ENCODE peak calls at places on chromosomes 7 and 10, in five cellular contexts. One of them, this sample, is unnamed.

GRCh38 chr7:17907014-17907413 is 33.3 kb downstream of the SNX13 start:
- DNase-seq in WERI-Rb-1: no peak
- DNase-seq in GM12878: no peak
- DNase-seq in SJSA1: no peak
- DNase-seq in tibial nerve: no peak
- DNase-seq in this sample: no peak

GRCh38 chr7:20785211-20786048 is 1.3 kb downstream of the SP8 start:
- DNase-seq in WERI-Rb-1: peak
- DNase-seq in GM12878: no peak
- DNase-seq in SJSA1: no peak
- DNase-seq in tibial nerve: no peak
- DNase-seq in this sample: no peak

GRCh38 chr7:157955383-157955999 is 618.7 kb downstream of the DNAJB6 start:
- DNase-seq in WERI-Rb-1: no peak
- DNase-seq in GM12878: no peak
- DNase-seq in SJSA1: no peak
- DNase-seq in tibial nerve: no peak
- DNase-seq in this sample: no peak

GRCh38 chr10:1778570-1778969 is 41.2 kb upstream of the ADARB2 start:
- DNase-seq in WERI-Rb-1: no peak
- DNase-seq in GM12878: no peak
- DNase-seq in SJSA1: no peak
- DNase-seq in tibial nerve: no peak
- DNase-seq in this sample: no peak

GRCh38 chr7:132703742-132704141 is 127.5 kb upstream of the PLXNA4 start:
- DNase-seq in WERI-Rb-1: no peak
- DNase-seq in GM12878: no peak
- DNase-seq in SJSA1: no peak
- DNase-seq in tibial nerve: no peak
- DNase-seq in this sample: no peak

GRCh38 chr7:16028103-16028502 is 341.6 kb upstream of the MEOX2 start:
- DNase-seq in WERI-Rb-1: no peak
- DNase-seq in GM12878: no peak
- DNase-seq in SJSA1: peak
- DNase-seq in tibial nerve: no peak
- DNase-seq in this sample: peak

GRCh38 chr7:121235221-121235620 is 93.6 kb upstream of the WNT16 start:
- DNase-seq in WERI-Rb-1: no peak
- DNase-seq in GM12878: no peak
- DNase-seq in SJSA1: no peak
- DNase-seq in tibial nerve: no peak
- DNase-seq in this sample: no peak

GRCh38 chr10:93921338-93921737 is 27.6 kb downstream of the SLC35G1 start:
- DNase-seq in WERI-Rb-1: peak
- DNase-seq in GM12878: no peak
- DNase-seq in SJSA1: peak
- DNase-seq in tibial nerve: no peak
- DNase-seq in this sample: no peak

GRCh38 chr7:101863598-101863997 is 46.2 kb downstream of the CUX1 start:
- DNase-seq in WERI-Rb-1: no peak
- DNase-seq in GM12878: no peak
- DNase-seq in SJSA1: no peak
- DNase-seq in tibial nerve: no peak
- DNase-seq in this sample: no peak

GRCh38 chr7:75987026-75987804 is 7.2 kb downstream of the TMEM120A start:
- DNase-seq in WERI-Rb-1: no peak
- DNase-seq in GM12878: no peak
- DNase-seq in SJSA1: no peak
- DNase-seq in tibial nerve: no peak
- DNase-seq in this sample: no peak

GRCh38 chr10:91185239-91185875 is 35.1 kb upstream of the PCGF5 start:
- DNase-seq in WERI-Rb-1: no peak
- DNase-seq in GM12878: no peak
- DNase-seq in SJSA1: peak
- DNase-seq in tibial nerve: no peak
- DNase-seq in this sample: no peak

GRCh38 chr7:115038158-115038557 is 116.3 kb downstream of the MDFIC start:
- DNase-seq in WERI-Rb-1: no peak
- DNase-seq in GM12878: no peak
- DNase-seq in SJSA1: no peak
- DNase-seq in tibial nerve: no peak
- DNase-seq in this sample: no peak

GRCh38 chr7:106285801-106286492 is 1.2 kb upstream of the NAMPT start:
- DNase-seq in WERI-Rb-1: no peak
- DNase-seq in GM12878: peak
- DNase-seq in SJSA1: no peak
- DNase-seq in tibial nerve: no peak
- DNase-seq in this sample: no peak

GRCh38 chr10:128064615-128065580 is 61.3 kb downstream of the MKI67 start:
- DNase-seq in WERI-Rb-1: peak
- DNase-seq in GM12878: peak
- DNase-seq in SJSA1: no peak
- DNase-seq in tibial nerve: peak
- DNase-seq in this sample: peak

GRCh38 chr10:91034494-91035157 is 113.7 kb upstream of the ANKRD1 start:
- DNase-seq in WERI-Rb-1: no peak
- DNase-seq in GM12878: no peak
- DNase-seq in SJSA1: peak
- DNase-seq in tibial nerve: peak
- DNase-seq in this sample: peak

GRCh38 chr10:8013011-8013410 is 41.5 kb upstream of the GATA3 start:
- DNase-seq in WERI-Rb-1: no peak
- DNase-seq in GM12878: no peak
- DNase-seq in SJSA1: no peak
- DNase-seq in tibial nerve: no peak
- DNase-seq in this sample: no peak

GRCh38 chr7:94400643-94401042 is 5.9 kb downstream of the COL1A2 start:
- DNase-seq in WERI-Rb-1: no peak
- DNase-seq in GM12878: no peak
- DNase-seq in SJSA1: no peak
- DNase-seq in tibial nerve: no peak
- DNase-seq in this sample: no peak

GRCh38 chr10:100886946-100887345 is 25.8 kb upstream of the SLF2 start:
- DNase-seq in WERI-Rb-1: no peak
- DNase-seq in GM12878: no peak
- DNase-seq in SJSA1: no peak
- DNase-seq in tibial nerve: peak
- DNase-seq in this sample: peak

GRCh38 chr10:28217848-28218247 is 85.0 kb downstream of the MPP7 start:
- DNase-seq in WERI-Rb-1: no peak
- DNase-seq in GM12878: no peak
- DNase-seq in SJSA1: peak
- DNase-seq in tibial nerve: no peak
- DNase-seq in this sample: peak

GRCh38 chr7:2530076-2530967 is 10.7 kb downstream of the LFNG start:
- DNase-seq in WERI-Rb-1: no peak
- DNase-seq in GM12878: peak
- DNase-seq in SJSA1: no peak
- DNase-seq in tibial nerve: no peak
- DNase-seq in this sample: no peak

GRCh38 chr7:1889091-1889490 is 219.0 kb downstream of the ELFN1 start:
- DNase-seq in WERI-Rb-1: no peak
- DNase-seq in GM12878: no peak
- DNase-seq in SJSA1: no peak
- DNase-seq in tibial nerve: no peak
- DNase-seq in this sample: no peak

GRCh38 chr7:66627876-66628360 is 763 bp upstream of the KCTD7 start:
- DNase-seq in WERI-Rb-1: no peak
- DNase-seq in GM12878: no peak
- DNase-seq in SJSA1: no peak
- DNase-seq in tibial nerve: no peak
- DNase-seq in this sample: no peak

GRCh38 chr10:94439275-94439861 is 37.0 kb downstream of the TBC1D12 start:
- DNase-seq in WERI-Rb-1: no peak
- DNase-seq in GM12878: no peak
- DNase-seq in SJSA1: no peak
- DNase-seq in tibial nerve: no peak
- DNase-seq in this sample: no peak

GRCh38 chr7:155879592-155879991 is 67.3 kb upstream of the SHH start:
- DNase-seq in WERI-Rb-1: no peak
- DNase-seq in GM12878: no peak
- DNase-seq in SJSA1: no peak
- DNase-seq in tibial nerve: no peak
- DNase-seq in this sample: no peak

GRCh38 chr7:154424370-154424769 is 372.2 kb downstream of the DPP6 start:
- DNase-seq in WERI-Rb-1: peak
- DNase-seq in GM12878: no peak
- DNase-seq in SJSA1: no peak
- DNase-seq in tibial nerve: no peak
- DNase-seq in this sample: no peak

GRCh38 chr10:3886191-3886590 is 101.2 kb upstream of the KLF6 start:
- DNase-seq in WERI-Rb-1: no peak
- DNase-seq in GM12878: no peak
- DNase-seq in SJSA1: no peak
- DNase-seq in tibial nerve: no peak
- DNase-seq in this sample: peak

GRCh38 chr7:3194501-3195141 is 106.4 kb upstream of the SDK1 start:
- DNase-seq in WERI-Rb-1: no peak
- DNase-seq in GM12878: no peak
- DNase-seq in SJSA1: peak
- DNase-seq in tibial nerve: no peak
- DNase-seq in this sample: peak

GRCh38 chr10:37269554-37270256 is 144.3 kb downstream of the ANKRD30A start:
- DNase-seq in WERI-Rb-1: no peak
- DNase-seq in GM12878: no peak
- DNase-seq in SJSA1: no peak
- DNase-seq in tibial nerve: no peak
- DNase-seq in this sample: no peak

DNA sequence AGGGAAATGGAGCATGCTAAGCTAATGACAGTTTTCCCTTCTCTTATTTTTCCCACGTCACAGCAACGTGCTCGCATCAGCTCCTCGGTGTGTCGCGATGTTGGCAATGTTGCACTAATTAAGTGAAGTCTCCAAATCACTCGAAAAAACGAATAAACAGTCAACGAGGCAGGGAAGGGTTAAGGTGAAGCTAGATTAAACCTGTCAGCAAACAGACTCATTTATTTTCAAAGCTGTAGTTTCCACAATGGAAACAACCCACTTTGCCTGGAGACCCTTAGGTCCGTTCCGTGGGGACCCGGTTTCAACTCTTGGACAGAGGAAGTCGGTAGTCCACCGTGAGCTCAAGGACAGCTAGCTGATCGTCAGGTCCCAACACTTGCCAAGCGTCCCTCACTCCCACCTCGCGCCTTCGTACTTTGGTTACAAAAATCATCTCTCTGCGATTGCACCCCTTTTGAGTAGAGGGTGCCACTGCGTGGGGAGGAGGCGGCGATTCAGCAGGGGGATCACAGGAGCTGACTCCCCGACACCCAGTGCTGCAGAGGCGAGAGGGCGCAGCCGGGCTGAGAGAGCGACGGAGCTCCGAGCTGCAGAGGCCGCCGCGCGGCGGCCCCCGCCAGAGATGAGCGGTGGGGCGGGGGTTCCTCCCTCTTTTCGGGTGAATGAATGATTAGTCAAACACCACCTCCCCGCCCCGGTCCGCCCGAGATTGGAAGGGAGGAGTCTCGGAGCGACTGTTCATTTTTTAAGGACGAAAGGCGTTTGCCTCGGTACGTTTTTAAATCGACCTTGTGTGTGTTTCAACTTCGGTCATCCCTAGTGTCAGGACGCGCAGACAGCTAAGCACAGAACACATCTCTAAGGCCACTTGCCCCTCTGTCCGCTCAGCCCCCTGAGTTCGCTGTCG is 1.3 kb upstream of the BMPER start:
- DNase-seq in WERI-Rb-1: peak
- DNase-seq in GM12878: no peak
- DNase-seq in SJSA1: peak
- DNase-seq in tibial nerve: peak
- DNase-seq in this sample: no peak
- H3K4me3 ChIP-seq in WERI-Rb-1: peak
- H3K4me3 ChIP-seq in GM12878: no peak
- H3K4me3 ChIP-seq in SJSA1: peak
- H3K4me3 ChIP-seq in tibial nerve: peak
- H3K4me3 ChIP-seq in this sample: peak

DNA sequence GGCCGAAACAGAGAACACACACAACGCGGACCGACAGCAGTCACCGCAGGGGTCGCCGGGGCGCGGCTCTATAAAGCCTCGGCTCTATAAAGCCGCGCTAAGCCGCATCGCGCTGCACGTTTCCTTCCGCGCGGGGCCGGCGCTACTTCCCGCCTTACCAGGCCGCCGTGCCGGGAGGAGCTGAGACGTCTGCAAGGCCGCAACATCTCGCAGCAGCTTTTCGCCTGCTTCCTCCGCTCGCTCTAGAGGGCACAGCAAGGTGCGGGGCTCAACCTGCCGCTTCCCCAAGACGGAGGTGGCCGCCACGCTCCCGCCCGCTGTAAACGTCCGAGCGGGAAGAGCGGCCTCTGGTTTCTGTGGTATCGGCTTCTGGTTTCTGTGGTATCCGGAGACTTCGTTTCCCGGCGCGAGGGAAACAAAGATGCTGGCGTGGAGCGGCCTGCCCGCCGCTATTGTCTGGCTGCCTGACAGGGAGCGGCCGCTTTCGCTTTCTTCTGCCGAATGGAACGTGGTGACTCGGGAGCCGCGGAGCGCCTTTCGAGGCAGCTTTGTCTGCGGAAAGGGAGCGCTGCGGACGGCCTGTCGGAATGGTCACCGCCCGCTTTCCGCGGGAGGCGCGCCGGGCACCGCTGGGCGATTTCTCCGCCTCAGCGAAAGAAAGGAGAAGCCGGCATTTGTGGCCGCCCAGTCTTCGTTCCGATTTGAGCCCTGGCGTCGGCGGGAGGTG is 91.8 kb downstream of the SPAG6 start:
- DNase-seq in WERI-Rb-1: no peak
- DNase-seq in GM12878: peak
- DNase-seq in SJSA1: peak
- DNase-seq in tibial nerve: peak
- DNase-seq in this sample: peak
- H3K4me3 ChIP-seq in WERI-Rb-1: peak
- H3K4me3 ChIP-seq in GM12878: peak
- H3K4me3 ChIP-seq in SJSA1: peak
- H3K4me3 ChIP-seq in tibial nerve: peak
- H3K4me3 ChIP-seq in this sample: peak

DNA sequence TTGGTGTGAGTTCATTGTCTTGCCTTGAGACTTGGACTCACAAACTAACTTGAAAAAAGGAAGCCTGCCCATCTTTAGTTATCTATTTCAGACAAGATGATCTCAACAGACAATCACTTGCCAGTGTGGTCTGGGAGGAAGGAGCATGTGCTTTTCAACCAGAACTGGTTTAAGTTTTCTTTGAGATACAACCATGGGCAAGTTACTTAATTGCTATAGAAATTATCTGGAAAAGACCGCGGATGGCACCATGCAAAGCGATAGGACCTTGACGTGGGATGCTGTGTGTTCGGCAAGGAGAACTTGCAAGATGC is 77.1 kb downstream of the KIAA1549 start:
- DNase-seq in WERI-Rb-1: no peak
- DNase-seq in GM12878: no peak
- DNase-seq in SJSA1: no peak
- DNase-seq in tibial nerve: no peak
- DNase-seq in this sample: no peak
- H3K4me3 ChIP-seq in WERI-Rb-1: no peak
- H3K4me3 ChIP-seq in GM12878: no peak
- H3K4me3 ChIP-seq in SJSA1: no peak
- H3K4me3 ChIP-seq in tibial nerve: no peak
- H3K4me3 ChIP-seq in this sample: no peak

GRCh38 chr7:93145324-93145723 is 2.9 kb downstream of the SAMD9L start:
- DNase-seq in WERI-Rb-1: no peak
- DNase-seq in GM12878: no peak
- DNase-seq in SJSA1: no peak
- DNase-seq in tibial nerve: no peak
- DNase-seq in this sample: no peak
- H3K4me3 ChIP-seq in WERI-Rb-1: no peak
- H3K4me3 ChIP-seq in GM12878: peak
- H3K4me3 ChIP-seq in SJSA1: no peak
- H3K4me3 ChIP-seq in tibial nerve: no peak
- H3K4me3 ChIP-seq in this sample: no peak

This sample was measured in skeletal muscle cell.